ENCODE peak calls at places on chromosomes 5 and 9, in five cellular contexts. One of them, this sample, is unnamed. For H3K79me1, the result is how much of the 10 kb centered on the place peaks cover.

GRCh38 chr5:83564069-83564749 is 92.7 kb downstream of the VCAN start:
- DNase-seq in IMR-90: peak
- DNase-seq in H9: no peak
- DNase-seq in neuronal stem cell: peak
- DNase-seq in H1: no peak
- DNase-seq in this sample: peak

GRCh38 chr9:78682206-78682605 is 385.3 kb downstream of the PSAT1 start:
- DNase-seq in IMR-90: peak
- DNase-seq in H9: no peak
- DNase-seq in neuronal stem cell: no peak
- DNase-seq in H1: no peak
- DNase-seq in this sample: no peak

GRCh38 chr9:83312543-83312942 is 225.7 kb downstream of the FRMD3 start:
- DNase-seq in IMR-90: no peak
- DNase-seq in H9: peak
- DNase-seq in neuronal stem cell: no peak
- DNase-seq in H1: no peak
- DNase-seq in this sample: no peak

GRCh38 chr9:106486685-106487084 is 376.3 kb upstream of the ZNF462 start:
- DNase-seq in IMR-90: no peak
- DNase-seq in H9: no peak
- DNase-seq in neuronal stem cell: no peak
- DNase-seq in H1: no peak
- DNase-seq in this sample: no peak

GRCh38 chr5:138033275-138033808 is 463 bp upstream of the FAM13B start:
- DNase-seq in IMR-90: no peak
- DNase-seq in H9: no peak
- DNase-seq in neuronal stem cell: no peak
- DNase-seq in H1: no peak
- DNase-seq in this sample: no peak

GRCh38 chr5:73312872-73313510 is 135.6 kb downstream of the FOXD1 start:
- DNase-seq in IMR-90: peak
- DNase-seq in H9: no peak
- DNase-seq in neuronal stem cell: no peak
- DNase-seq in H1: no peak
- DNase-seq in this sample: no peak

GRCh38 chr9:115202960-115203751 is 85.2 kb upstream of the TNC start:
- DNase-seq in IMR-90: peak
- DNase-seq in H9: no peak
- DNase-seq in neuronal stem cell: no peak
- DNase-seq in H1: no peak
- DNase-seq in this sample: no peak

GRCh38 chr9:77783518-77783917 is 135.4 kb upstream of the GNA14 start:
- DNase-seq in IMR-90: no peak
- DNase-seq in H9: no peak
- DNase-seq in neuronal stem cell: no peak
- DNase-seq in H1: no peak
- DNase-seq in this sample: no peak

GRCh38 chr5:83035373-83036170 is 41.6 kb downstream of the TMEM167A start:
- DNase-seq in IMR-90: no peak
- DNase-seq in H9: no peak
- DNase-seq in neuronal stem cell: no peak
- DNase-seq in H1: no peak
- DNase-seq in this sample: no peak

GRCh38 chr5:76958976-76959767 is 6.3 kb downstream of the CRHBP start:
- DNase-seq in IMR-90: peak
- DNase-seq in H9: no peak
- DNase-seq in neuronal stem cell: no peak
- DNase-seq in H1: no peak
- DNase-seq in this sample: peak

GRCh38 chr9:127340721-127341120 is 56.2 kb upstream of the SLC2A8 start:
- DNase-seq in IMR-90: no peak
- DNase-seq in H9: no peak
- DNase-seq in neuronal stem cell: no peak
- DNase-seq in H1: no peak
- DNase-seq in this sample: no peak

GRCh38 chr9:31210982-31211570 is 1173.4 kb upstream of the ACO1 start:
- DNase-seq in IMR-90: no peak
- DNase-seq in H9: peak
- DNase-seq in neuronal stem cell: no peak
- DNase-seq in H1: no peak
- DNase-seq in this sample: peak

GRCh38 chr5:129078247-129078646 is 16.3 kb upstream of the ISOC1 start:
- DNase-seq in IMR-90: no peak
- DNase-seq in H9: no peak
- DNase-seq in neuronal stem cell: no peak
- DNase-seq in H1: no peak
- DNase-seq in this sample: no peak

GRCh38 chr9:69653261-69653660 is 18.9 kb downstream of the APBA1 start:
- DNase-seq in IMR-90: no peak
- DNase-seq in H9: no peak
- DNase-seq in neuronal stem cell: no peak
- DNase-seq in H1: no peak
- DNase-seq in this sample: no peak

GRCh38 chr5:138138949-138139775 is at the start of gene NME5:
- DNase-seq in IMR-90: peak
- DNase-seq in H9: peak
- DNase-seq in neuronal stem cell: peak
- DNase-seq in H1: peak
- DNase-seq in this sample: peak

GRCh38 chr5:150108711-150109605 is 22.6 kb upstream of the CSF1R start:
- DNase-seq in IMR-90: no peak
- DNase-seq in H9: no peak
- DNase-seq in neuronal stem cell: no peak
- DNase-seq in H1: no peak
- DNase-seq in this sample: no peak
- H3K79me1 ChIP-seq in IMR-90: under half
- H3K79me1 ChIP-seq in H9: under half
- H3K79me1 ChIP-seq in neuronal stem cell: under half
- H3K79me1 ChIP-seq in H1: under half
- H3K79me1 ChIP-seq in this sample: under half

GRCh38 chr5:154606675-154607321 is 128.8 kb upstream of the HAND1 start:
- DNase-seq in IMR-90: no peak
- DNase-seq in H9: no peak
- DNase-seq in neuronal stem cell: no peak
- DNase-seq in H1: no peak
- DNase-seq in this sample: no peak
- H3K79me1 ChIP-seq in IMR-90: under half
- H3K79me1 ChIP-seq in H9: under half
- H3K79me1 ChIP-seq in neuronal stem cell: under half
- H3K79me1 ChIP-seq in H1: under half
- H3K79me1 ChIP-seq in this sample: under half

GRCh38 chr5:170751631-170752030 is 31.9 kb upstream of the GABRP start:
- DNase-seq in IMR-90: no peak
- DNase-seq in H9: peak
- DNase-seq in neuronal stem cell: no peak
- DNase-seq in H1: no peak
- DNase-seq in this sample: no peak
- H3K79me1 ChIP-seq in IMR-90: under half
- H3K79me1 ChIP-seq in H9: under half
- H3K79me1 ChIP-seq in neuronal stem cell: under half
- H3K79me1 ChIP-seq in H1: under half
- H3K79me1 ChIP-seq in this sample: under half

GRCh38 chr9:130630091-130630450 is 34.3 kb upstream of the PRDM12 start:
- DNase-seq in IMR-90: no peak
- DNase-seq in H9: no peak
- DNase-seq in neuronal stem cell: no peak
- DNase-seq in H1: no peak
- DNase-seq in this sample: no peak
- H3K79me1 ChIP-seq in IMR-90: under half
- H3K79me1 ChIP-seq in H9: under half
- H3K79me1 ChIP-seq in neuronal stem cell: under half
- H3K79me1 ChIP-seq in H1: under half
- H3K79me1 ChIP-seq in this sample: under half

DNA sequence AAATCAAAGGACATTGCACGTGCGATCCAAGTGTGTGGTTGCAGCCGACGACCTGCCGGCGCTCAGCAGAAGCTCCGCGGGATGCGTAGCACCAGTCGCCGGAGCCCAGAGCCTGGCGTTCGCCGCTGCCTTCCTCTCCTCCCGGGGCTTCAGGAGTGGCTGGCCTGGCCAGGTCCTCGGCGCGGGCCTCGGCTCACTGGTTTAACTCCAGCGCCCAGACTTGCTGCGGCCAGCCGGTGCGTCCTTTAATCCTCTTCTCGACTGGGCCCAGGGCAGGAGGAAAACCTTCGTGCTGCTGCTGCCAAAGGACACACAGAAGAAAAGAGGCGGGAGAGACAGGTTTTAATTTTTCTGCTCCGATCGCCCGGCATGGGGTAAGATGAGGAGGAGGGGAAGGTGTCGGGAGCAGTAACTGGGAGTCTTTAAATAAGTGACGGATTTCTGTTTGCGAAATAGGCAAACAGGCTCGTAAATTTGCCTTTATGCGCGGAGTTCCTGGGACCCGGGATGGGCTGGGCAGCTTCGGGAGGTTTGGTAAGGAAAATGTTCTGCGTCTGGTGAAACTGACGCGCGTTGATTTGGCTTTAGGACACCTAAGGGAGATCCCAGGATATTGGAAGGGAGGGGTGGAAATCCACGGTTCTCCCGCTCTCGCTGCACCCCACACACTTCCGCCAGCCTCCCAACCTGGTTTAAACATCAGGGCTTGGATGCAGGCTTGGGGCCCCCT is 2.2 kb downstream of the HAND1 start:
- DNase-seq in IMR-90: no peak
- DNase-seq in H9: peak
- DNase-seq in neuronal stem cell: peak
- DNase-seq in H1: peak
- DNase-seq in this sample: peak
- H3K79me1 ChIP-seq in IMR-90: under half
- H3K79me1 ChIP-seq in H9: under half
- H3K79me1 ChIP-seq in neuronal stem cell: under half
- H3K79me1 ChIP-seq in H1: under half
- H3K79me1 ChIP-seq in this sample: under half

GRCh38 chr9:134364391-134365114 is 38.3 kb downstream of the RXRA start:
- DNase-seq in IMR-90: no peak
- DNase-seq in H9: no peak
- DNase-seq in neuronal stem cell: no peak
- DNase-seq in H1: no peak
- DNase-seq in this sample: no peak
- H3K79me1 ChIP-seq in IMR-90: half or more
- H3K79me1 ChIP-seq in H9: under half
- H3K79me1 ChIP-seq in neuronal stem cell: under half
- H3K79me1 ChIP-seq in H1: under half
- H3K79me1 ChIP-seq in this sample: under half

DNA sequence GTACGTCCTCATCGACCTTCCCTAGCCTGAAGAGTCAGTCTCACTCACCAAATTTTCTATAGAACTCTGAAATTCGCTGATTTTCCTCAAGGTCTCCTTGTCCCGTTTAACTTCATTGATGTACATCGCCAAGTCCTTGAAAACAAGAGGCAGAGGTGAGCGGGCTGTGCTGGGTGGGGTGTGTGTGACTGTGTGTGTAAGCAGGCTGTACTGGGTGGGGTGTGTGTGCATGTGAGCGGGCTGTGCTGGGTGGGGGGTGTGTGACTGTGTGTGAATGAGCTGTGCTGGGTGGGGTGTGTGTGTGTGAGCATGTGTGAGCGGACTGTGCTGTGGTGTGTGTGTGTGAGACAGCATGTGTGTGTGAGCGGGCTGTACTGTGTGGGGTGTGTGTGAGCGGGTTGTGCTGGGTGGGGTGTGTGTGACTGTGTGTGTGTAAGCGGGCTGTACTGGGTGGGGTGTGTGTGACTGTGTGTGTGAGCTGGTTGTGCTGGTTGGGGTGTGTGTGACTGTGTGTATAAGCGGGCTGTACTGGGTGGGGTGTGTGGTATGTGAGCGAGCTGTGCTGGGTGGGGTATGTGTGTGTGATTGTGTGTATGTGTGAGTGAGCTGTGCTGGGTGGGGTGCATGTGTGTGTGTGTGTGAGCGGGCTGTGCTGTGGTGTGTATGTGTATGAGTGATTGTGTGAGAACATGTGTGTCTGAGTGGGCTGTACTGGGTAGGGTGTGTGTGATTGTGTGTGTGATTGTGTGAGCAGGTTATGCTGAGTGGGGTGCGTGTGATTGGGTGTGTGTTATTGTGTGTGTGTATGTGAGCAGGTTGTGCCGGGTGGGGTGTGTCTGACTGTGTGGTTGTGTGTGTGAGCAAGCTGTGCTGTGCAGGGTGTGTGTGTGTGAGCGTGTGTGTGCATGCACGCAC is 53.8 kb upstream of the SARDH start:
- DNase-seq in IMR-90: no peak
- DNase-seq in H9: no peak
- DNase-seq in neuronal stem cell: no peak
- DNase-seq in H1: no peak
- DNase-seq in this sample: no peak
- H3K79me1 ChIP-seq in IMR-90: under half
- H3K79me1 ChIP-seq in H9: under half
- H3K79me1 ChIP-seq in neuronal stem cell: under half
- H3K79me1 ChIP-seq in H1: under half
- H3K79me1 ChIP-seq in this sample: under half

This sample was measured in mesendoderm.